ENCODE peak calls at places on chromosomes 2 and 18, in nine cellular contexts. D, P, O, U, I, H, E, F and Q are unnamed samples.

GRCh38 chr2:225773143-225773542 is 373.6 kb downstream of the NYAP2 start:
- DNase-seq in D (no peak), P (no peak), O (no peak), U (no peak), I (no peak), H (no peak), E (no peak), F (no peak), Q (no peak)

GRCh38 chr2:127517465-127517864 is 8.8 kb downstream of the IWS1 start:
- DNase-seq in D (no peak), P (no peak), O (no peak), U (no peak), I (no peak), H (no peak), E (no peak), F (no peak), Q (no peak)

GRCh38 chr2:224252601-224253000 is 149.3 kb downstream of the FAM124B start:
- DNase-seq in D (no peak), P (no peak), O (no peak), U (no peak), I (no peak), H (no peak), E (no peak), F (no peak), Q (no peak)

GRCh38 chr2:28325173-28325566 is 67.5 kb upstream of the FOSL2 start:
- DNase-seq in D (no peak), P (no peak), O (no peak), U (no peak), I (no peak), H (no peak), E (no peak), F (no peak), Q (no peak)

GRCh38 chr18:59994357-59994756 is 94.6 kb downstream of the PMAIP1 start:
- DNase-seq in D (no peak), P (no peak), O (no peak), U (no peak), I (no peak), H (no peak), E (no peak), F (no peak), Q (no peak)

GRCh38 chr2:240624950-240625621 is at the start of gene GPR35:
- DNase-seq in D (peak), P (peak), O (no peak), U (peak), I (peak), H (peak), E (peak), F (peak), Q (peak)

GRCh38 chr18:47522359-47522758 is 270.9 kb upstream of the SKOR2 start:
- DNase-seq in D (no peak), P (no peak), O (no peak), U (no peak), I (no peak), H (no peak), E (no peak), F (no peak), Q (no peak)

GRCh38 chr2:218284106-218284811 is 8.0 kb downstream of the TMBIM1 start:
- DNase-seq in D (peak), P (no peak), O (peak), U (no peak), I (peak), H (no peak), E (peak), F (no peak), Q (peak)

GRCh38 chr2:167212054-167212648 is 323.9 kb downstream of the XIRP2 start:
- DNase-seq in D (no peak), P (no peak), O (peak), U (no peak), I (peak), H (no peak), E (peak), F (no peak), Q (peak)

GRCh38 chr18:31497711-31498449 is at the start of gene DSG2:
- DNase-seq in D (no peak), P (peak), O (peak), U (no peak), I (no peak), H (peak), E (peak), F (peak), Q (no peak)

GRCh38 chr2:40877734-40878288 is 425.9 kb upstream of the SLC8A1 start:
- DNase-seq in D (no peak), P (no peak), O (no peak), U (no peak), I (no peak), H (no peak), E (no peak), F (no peak), Q (no peak)

GRCh38 chr2:69126341-69126740 is 113.4 kb downstream of the ANTXR1 start:
- DNase-seq in D (no peak), P (no peak), O (no peak), U (no peak), I (no peak), H (no peak), E (no peak), F (no peak), Q (no peak)

GRCh38 chr2:143422681-143423080 is 293.5 kb downstream of the ARHGAP15 start:
- DNase-seq in D (no peak), P (no peak), O (no peak), U (no peak), I (no peak), H (no peak), E (no peak), F (no peak), Q (no peak)

GRCh38 chr2:217622205-217622621 is 380.6 kb downstream of the TNS1 start:
- DNase-seq in D (no peak), P (no peak), O (no peak), U (no peak), I (peak), H (no peak), E (no peak), F (no peak), Q (peak)

GRCh38 chr2:188324067-188324466 is 32.4 kb downstream of the GULP1 start:
- DNase-seq in D (no peak), P (no peak), O (no peak), U (no peak), I (peak), H (no peak), E (no peak), F (no peak), Q (no peak)

GRCh38 chr2:98936133-98936916 is at the start of gene CRACDL:
- DNase-seq in D (no peak), P (no peak), O (peak), U (no peak), I (no peak), H (no peak), E (no peak), F (peak), Q (no peak)

GRCh38 chr18:11859903-11860407 is 8.7 kb downstream of the CHMP1B start:
- DNase-seq in D (no peak), P (no peak), O (peak), U (no peak), I (peak), H (no peak), E (no peak), F (no peak), Q (peak)

GRCh38 chr2:216713691-216714411 is 18.5 kb upstream of the IGFBP5 start:
- DNase-seq in D (no peak), P (peak), O (peak), U (peak), I (peak), H (peak), E (peak), F (no peak), Q (peak)

GRCh38 chr2:236659758-236660150 is 90.1 kb downstream of the ACKR3 start:
- DNase-seq in D (no peak), P (no peak), O (no peak), U (no peak), I (peak), H (no peak), E (no peak), F (no peak), Q (no peak)

GRCh38 chr2:11102466-11102865 is 52.8 kb upstream of the SLC66A3 start:
- DNase-seq in D (no peak), P (no peak), O (no peak), U (no peak), I (no peak), H (no peak), E (no peak), F (no peak), Q (no peak)

GRCh38 chr2:234640657-234641056 is 143.8 kb upstream of the ARL4C start:
- DNase-seq in D (no peak), P (no peak), O (no peak), U (no peak), I (peak), H (no peak), E (no peak), F (no peak), Q (no peak)

GRCh38 chr18:24270358-24270936 is 127.2 kb downstream of the OSBPL1A start:
- DNase-seq in D (no peak), P (no peak), O (no peak), U (no peak), I (no peak), H (no peak), E (no peak), F (no peak), Q (no peak)
- H3K27ac ChIP-seq in D (no peak), P (peak), O (no peak), U (peak), I (no peak), H (peak), E (peak), F (peak), Q (peak)

DNA sequence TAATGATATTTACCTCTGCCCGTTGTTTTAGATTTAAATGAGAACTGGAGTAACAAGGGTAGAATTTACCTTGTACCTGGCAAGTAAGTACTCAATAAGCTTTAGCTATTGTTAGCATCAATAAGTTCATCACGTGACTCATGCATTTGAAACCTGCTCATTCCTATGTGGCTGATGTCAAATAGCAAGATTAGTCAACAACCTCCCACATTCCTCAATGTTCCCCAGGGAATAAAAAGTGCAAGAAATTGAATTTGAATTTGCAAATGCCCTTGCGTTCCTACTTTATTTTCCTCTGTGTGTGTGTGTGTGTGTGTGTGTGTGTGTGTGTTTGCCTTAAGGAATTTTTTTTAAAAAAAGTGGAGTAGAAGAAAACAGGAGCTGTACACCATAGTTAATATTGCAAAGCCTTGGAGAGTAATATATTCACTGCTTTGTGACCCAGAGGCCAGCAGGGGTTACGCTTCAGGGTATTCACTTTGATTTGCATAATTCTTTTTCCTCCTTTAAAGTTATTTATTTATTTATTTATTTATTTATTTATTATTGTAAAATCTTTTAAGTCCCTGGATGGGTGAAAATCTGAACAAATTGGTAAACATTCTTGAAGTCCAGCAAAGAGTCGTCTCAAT is 43.9 kb upstream of the DNAH7 start:
- DNase-seq in D (no peak), P (no peak), O (peak), U (no peak), I (peak), H (no peak), E (no peak), F (no peak), Q (peak)
- H3K27ac ChIP-seq in D (no peak), P (peak), O (no peak), U (peak), I (peak), H (peak), E (no peak), F (no peak), Q (peak)

GRCh38 chr2:226781471-226781870 is 18.1 kb downstream of the IRS1 start:
- DNase-seq in D (no peak), P (no peak), O (no peak), U (no peak), I (no peak), H (no peak), E (no peak), F (no peak), Q (no peak)
- H3K27ac ChIP-seq in D (no peak), P (peak), O (no peak), U (peak), I (peak), H (no peak), E (no peak), F (no peak), Q (peak)

DNA sequence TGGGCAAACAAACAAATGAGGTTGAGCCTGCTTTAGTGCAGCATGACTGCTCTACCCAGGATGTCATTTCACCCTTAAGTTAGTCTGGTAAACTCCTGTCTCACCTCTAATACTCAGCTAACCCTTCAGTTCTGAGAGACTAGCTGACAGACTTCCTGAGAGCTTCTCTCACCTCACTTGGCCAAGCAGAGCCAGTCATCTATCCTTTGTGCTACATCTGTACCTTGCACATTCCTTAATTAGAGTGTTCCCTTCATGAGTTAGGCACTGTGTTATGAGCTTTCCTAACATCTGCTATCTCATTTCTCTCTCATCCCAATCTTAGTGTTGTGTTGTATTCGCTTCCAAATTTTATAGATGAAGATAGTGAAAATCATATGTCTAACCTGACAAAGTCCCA is 220.1 kb upstream of the PIK3C3 start:
- DNase-seq in D (no peak), P (no peak), O (no peak), U (no peak), I (no peak), H (no peak), E (no peak), F (no peak), Q (no peak)
- H3K27ac ChIP-seq in D (no peak), P (no peak), O (no peak), U (no peak), I (no peak), H (no peak), E (no peak), F (no peak), Q (no peak)

GRCh38 chr18:13558132-13558531 is 168.2 kb downstream of the FAM210A start:
- DNase-seq in D (no peak), P (no peak), O (peak), U (no peak), I (peak), H (peak), E (peak), F (no peak), Q (peak)
- H3K27ac ChIP-seq in D (no peak), P (no peak), O (no peak), U (no peak), I (no peak), H (peak), E (no peak), F (no peak), Q (no peak)

DNA sequence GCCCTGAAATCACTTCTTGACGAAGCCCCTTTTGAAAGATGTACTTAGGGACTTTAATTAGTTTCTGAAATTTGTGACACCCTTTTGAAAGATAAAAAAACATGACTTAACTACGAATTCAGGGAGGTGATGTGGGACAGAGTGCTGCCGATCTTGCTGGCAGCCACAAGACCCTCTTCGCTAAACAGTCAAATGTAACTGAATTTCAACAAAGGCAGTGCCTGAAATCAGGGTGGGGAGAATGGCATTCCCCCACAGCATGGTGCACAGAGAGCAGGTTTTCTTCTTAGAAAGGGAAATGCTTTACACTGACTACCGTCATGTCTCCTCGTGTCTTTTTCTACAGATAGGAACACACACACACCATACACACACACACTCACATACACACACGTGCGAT is 640.2 kb upstream of the POU3F3 start:
- DNase-seq in D (no peak), P (no peak), O (no peak), U (no peak), I (no peak), H (no peak), E (no peak), F (no peak), Q (no peak)
- H3K27ac ChIP-seq in D (no peak), P (no peak), O (no peak), U (no peak), I (no peak), H (no peak), E (no peak), F (no peak), Q (no peak)

GRCh38 chr2:14960686-14961324 is 328.3 kb downstream of the LRATD1 start:
- DNase-seq in D (no peak), P (no peak), O (peak), U (no peak), I (no peak), H (no peak), E (no peak), F (no peak), Q (no peak)
- H3K27ac ChIP-seq in D (no peak), P (no peak), O (no peak), U (no peak), I (no peak), H (no peak), E (no peak), F (no peak), Q (no peak)

GRCh38 chr2:42057159-42057901 is 9.5 kb downstream of the PKDCC start:
- DNase-seq in D (no peak), P (no peak), O (no peak), U (no peak), I (no peak), H (no peak), E (no peak), F (no peak), Q (no peak)

GRCh38 chr2:42054657-42055430 is 7.0 kb downstream of the PKDCC start:
- DNase-seq in D (no peak), P (no peak), O (no peak), U (no peak), I (no peak), H (no peak), E (no peak), F (peak), Q (no peak)

GRCh38 chr2:42053791-42054656 is 6.2 kb downstream of the PKDCC start:
- DNase-seq in D (no peak), P (peak), O (no peak), U (no peak), I (peak), H (peak), E (peak), F (peak), Q (no peak)

GRCh38 chr2:42057902-42058450 is 10.2 kb downstream of the PKDCC start:
- DNase-seq in D (no peak), P (no peak), O (no peak), U (no peak), I (no peak), H (no peak), E (no peak), F (no peak), Q (no peak)

GRCh38 chr2:42055573-42056514 is 8.0 kb downstream of the PKDCC start:
- DNase-seq in D (no peak), P (no peak), O (no peak), U (no peak), I (peak), H (no peak), E (no peak), F (peak), Q (no peak)
- H3K27ac ChIP-seq in D (no peak), P (peak), O (no peak), U (peak), I (no peak), H (peak), E (no peak), F (peak), Q (no peak)

GRCh38 chr18:73646196-73646595 is 501.4 kb downstream of the FBXO15 start:
- DNase-seq in D (no peak), P (no peak), O (no peak), U (no peak), I (no peak), H (no peak), E (no peak), F (no peak), Q (no peak)
- H3K27ac ChIP-seq in D (no peak), P (no peak), O (no peak), U (no peak), I (peak), H (no peak), E (no peak), F (no peak), Q (no peak)